ENCODE peak calls at places on chromosomes 3 and 15, in seven cellular contexts. One of them, this sample, is unnamed. For H3K4me1, the result is how much of the 10 kb centered on the place peaks cover.

GRCh38 chr3:89113887-89114840 is 6.7 kb downstream of the EPHA3 start:
- DNase-seq in IMR-90: peak
- DNase-seq in keratinocyte: no peak
- DNase-seq in heart left ventricle: peak
- DNase-seq in aorta: peak
- DNase-seq in A549: no peak
- DNase-seq in right lobe of liver: peak
- DNase-seq in this sample: peak

GRCh38 chr3:101124125-101124524 is 130.9 kb upstream of the ABI3BP start:
- DNase-seq in aorta: no peak
- DNase-seq in IMR-90: peak
- DNase-seq in heart left ventricle: no peak
- DNase-seq in keratinocyte: no peak
- DNase-seq in right lobe of liver: no peak
- DNase-seq in A549: no peak
- DNase-seq in this sample: no peak

GRCh38 chr3:52121813-52122212 is 32.4 kb downstream of the POC1A start:
- DNase-seq in A549: no peak
- DNase-seq in aorta: peak
- DNase-seq in heart left ventricle: peak
- DNase-seq in IMR-90: no peak
- DNase-seq in right lobe of liver: no peak
- DNase-seq in keratinocyte: no peak
- DNase-seq in this sample: no peak

GRCh38 chr3:146953523-146954125 is 348.5 kb upstream of the PLSCR5 start:
- DNase-seq in aorta: no peak
- DNase-seq in heart left ventricle: no peak
- DNase-seq in A549: no peak
- DNase-seq in IMR-90: peak
- DNase-seq in keratinocyte: no peak
- DNase-seq in right lobe of liver: no peak
- DNase-seq in this sample: no peak

GRCh38 chr3:179015551-179016020 is 56.0 kb downstream of the ZMAT3 start:
- DNase-seq in A549: peak
- DNase-seq in IMR-90: peak
- DNase-seq in aorta: no peak
- DNase-seq in keratinocyte: peak
- DNase-seq in heart left ventricle: no peak
- DNase-seq in right lobe of liver: no peak
- DNase-seq in this sample: no peak

GRCh38 chr3:183253364-183253960 is 409 bp downstream of the B3GNT5 start:
- DNase-seq in aorta: peak
- DNase-seq in keratinocyte: no peak
- DNase-seq in A549: no peak
- DNase-seq in heart left ventricle: peak
- DNase-seq in right lobe of liver: peak
- DNase-seq in IMR-90: peak
- DNase-seq in this sample: peak

GRCh38 chr3:121962443-121962842 is 59.6 kb downstream of the ILDR1 start:
- DNase-seq in A549: no peak
- DNase-seq in IMR-90: no peak
- DNase-seq in heart left ventricle: no peak
- DNase-seq in aorta: no peak
- DNase-seq in keratinocyte: no peak
- DNase-seq in right lobe of liver: no peak
- DNase-seq in this sample: no peak

GRCh38 chr3:125381743-125382142 is 6.6 kb upstream of the ZNF148 start:
- DNase-seq in keratinocyte: no peak
- DNase-seq in right lobe of liver: no peak
- DNase-seq in IMR-90: peak
- DNase-seq in aorta: no peak
- DNase-seq in heart left ventricle: no peak
- DNase-seq in A549: no peak
- DNase-seq in this sample: no peak

GRCh38 chr3:46861293-46861995 is 1.8 kb downstream of the MYL3 start:
- DNase-seq in IMR-90: no peak
- DNase-seq in A549: no peak
- DNase-seq in heart left ventricle: peak
- DNase-seq in keratinocyte: no peak
- DNase-seq in aorta: peak
- DNase-seq in right lobe of liver: peak
- DNase-seq in this sample: peak

GRCh38 chr15:93563218-93563617 is 474.2 kb upstream of the RGMA start:
- DNase-seq in aorta: no peak
- DNase-seq in keratinocyte: no peak
- DNase-seq in A549: no peak
- DNase-seq in heart left ventricle: no peak
- DNase-seq in right lobe of liver: no peak
- DNase-seq in IMR-90: no peak
- DNase-seq in this sample: no peak

GRCh38 chr15:93566777-93567176 is 477.8 kb upstream of the RGMA start:
- DNase-seq in keratinocyte: peak
- DNase-seq in IMR-90: no peak
- DNase-seq in aorta: no peak
- DNase-seq in A549: no peak
- DNase-seq in right lobe of liver: no peak
- DNase-seq in heart left ventricle: no peak
- DNase-seq in this sample: no peak

DNA sequence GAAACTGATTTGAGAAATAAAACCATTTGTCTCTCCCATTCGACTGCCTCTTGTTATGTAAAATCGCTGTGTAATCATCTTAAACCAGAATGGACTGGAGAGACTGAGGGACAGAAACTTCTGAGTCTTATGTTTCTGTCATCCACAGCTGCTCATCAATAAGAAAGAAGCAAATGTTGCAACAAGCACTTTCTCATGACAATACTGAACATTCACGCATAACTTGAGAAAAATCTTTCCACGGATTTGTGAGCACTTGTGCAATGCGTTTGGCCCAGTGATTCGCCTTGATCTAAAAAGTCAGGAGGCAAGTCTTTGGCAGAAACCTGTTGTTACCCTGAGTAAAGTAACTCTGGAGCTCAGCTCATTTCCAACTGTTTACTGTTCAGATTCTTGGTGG is 473.7 kb upstream of the RGMA start:
- DNase-seq in aorta: no peak
- DNase-seq in A549: no peak
- DNase-seq in IMR-90: no peak
- DNase-seq in keratinocyte: no peak
- DNase-seq in heart left ventricle: no peak
- DNase-seq in right lobe of liver: no peak
- DNase-seq in this sample: no peak
- H3K4me1 ChIP-seq in aorta: under half
- H3K4me1 ChIP-seq in A549: under half
- H3K4me1 ChIP-seq in IMR-90: under half
- H3K4me1 ChIP-seq in keratinocyte: under half
- H3K4me1 ChIP-seq in heart left ventricle: under half
- H3K4me1 ChIP-seq in right lobe of liver: under half
- H3K4me1 ChIP-seq in this sample: under half

GRCh38 chr3:195872800-195873199 is 35.6 kb downstream of the TNK2 start:
- DNase-seq in heart left ventricle: no peak
- DNase-seq in A549: no peak
- DNase-seq in keratinocyte: no peak
- DNase-seq in IMR-90: no peak
- DNase-seq in right lobe of liver: no peak
- DNase-seq in aorta: peak
- DNase-seq in this sample: peak

GRCh38 chr3:195872097-195872496 is 36.3 kb downstream of the TNK2 start:
- DNase-seq in aorta: peak
- DNase-seq in right lobe of liver: no peak
- DNase-seq in heart left ventricle: peak
- DNase-seq in keratinocyte: no peak
- DNase-seq in A549: no peak
- DNase-seq in IMR-90: no peak
- DNase-seq in this sample: no peak

GRCh38 chr3:195875482-195876236 is 32.7 kb downstream of the TNK2 start:
- DNase-seq in heart left ventricle: peak
- DNase-seq in right lobe of liver: no peak
- DNase-seq in A549: no peak
- DNase-seq in IMR-90: no peak
- DNase-seq in aorta: no peak
- DNase-seq in keratinocyte: no peak
- DNase-seq in this sample: peak

GRCh38 chr3:195873971-195874370 is 34.4 kb downstream of the TNK2 start:
- DNase-seq in IMR-90: peak
- DNase-seq in keratinocyte: no peak
- DNase-seq in heart left ventricle: peak
- DNase-seq in aorta: no peak
- DNase-seq in A549: no peak
- DNase-seq in right lobe of liver: no peak
- DNase-seq in this sample: peak

DNA sequence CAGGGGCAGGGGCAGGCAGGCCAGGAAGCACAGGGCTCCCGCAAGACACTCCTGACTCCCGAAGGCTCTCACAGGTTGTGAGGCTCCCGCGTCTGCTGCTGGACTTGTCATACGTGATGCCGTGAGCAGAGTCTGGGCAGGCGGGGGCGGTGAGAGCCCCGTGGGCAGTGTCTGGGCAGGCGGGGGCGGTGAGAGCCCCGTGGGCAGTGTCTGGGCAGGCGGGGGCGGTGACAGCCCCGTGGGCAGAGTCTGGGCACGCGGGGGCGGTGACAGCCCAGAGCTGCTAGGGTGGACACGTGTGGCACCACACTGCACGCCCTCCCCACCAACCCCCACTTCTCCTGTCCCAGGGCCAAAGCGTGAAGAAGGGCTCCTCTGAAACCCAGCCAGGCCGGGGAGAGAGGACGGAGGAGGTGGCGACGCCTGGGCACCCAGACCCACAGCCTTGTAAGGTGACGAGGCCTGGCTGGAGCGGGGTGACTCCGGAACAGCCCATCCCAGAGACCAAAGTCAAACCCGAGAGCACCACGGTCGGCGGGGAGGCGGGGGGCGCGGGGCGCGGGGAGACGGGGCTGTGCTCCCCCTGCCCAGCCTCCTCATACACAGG is 35.0 kb downstream of the TNK2 start:
- DNase-seq in heart left ventricle: peak
- DNase-seq in keratinocyte: no peak
- DNase-seq in aorta: peak
- DNase-seq in right lobe of liver: no peak
- DNase-seq in IMR-90: no peak
- DNase-seq in A549: no peak
- DNase-seq in this sample: peak
- H3K4me1 ChIP-seq in heart left ventricle: under half
- H3K4me1 ChIP-seq in keratinocyte: under half
- H3K4me1 ChIP-seq in aorta: under half
- H3K4me1 ChIP-seq in right lobe of liver: under half
- H3K4me1 ChIP-seq in IMR-90: under half
- H3K4me1 ChIP-seq in A549: under half
- H3K4me1 ChIP-seq in this sample: under half

GRCh38 chr15:39887211-39887610 is 32.9 kb downstream of the GPR176 start:
- DNase-seq in aorta: no peak
- DNase-seq in heart left ventricle: no peak
- DNase-seq in IMR-90: no peak
- DNase-seq in right lobe of liver: no peak
- DNase-seq in keratinocyte: no peak
- DNase-seq in A549: no peak
- DNase-seq in this sample: no peak

GRCh38 chr15:39885099-39885777 is 34.8 kb downstream of the GPR176 start:
- DNase-seq in right lobe of liver: no peak
- DNase-seq in keratinocyte: no peak
- DNase-seq in IMR-90: no peak
- DNase-seq in heart left ventricle: no peak
- DNase-seq in aorta: no peak
- DNase-seq in A549: no peak
- DNase-seq in this sample: no peak

GRCh38 chr15:39888243-39888642 is 31.8 kb downstream of the GPR176 start:
- DNase-seq in aorta: no peak
- DNase-seq in keratinocyte: no peak
- DNase-seq in A549: no peak
- DNase-seq in right lobe of liver: no peak
- DNase-seq in heart left ventricle: no peak
- DNase-seq in IMR-90: no peak
- DNase-seq in this sample: no peak

GRCh38 chr15:39887832-39888231 is 32.2 kb downstream of the GPR176 start:
- DNase-seq in IMR-90: peak
- DNase-seq in heart left ventricle: no peak
- DNase-seq in A549: peak
- DNase-seq in right lobe of liver: peak
- DNase-seq in keratinocyte: no peak
- DNase-seq in aorta: no peak
- DNase-seq in this sample: no peak

GRCh38 chr15:39886418-39886817 is 33.6 kb downstream of the GPR176 start:
- DNase-seq in heart left ventricle: no peak
- DNase-seq in keratinocyte: no peak
- DNase-seq in aorta: no peak
- DNase-seq in A549: no peak
- DNase-seq in right lobe of liver: no peak
- DNase-seq in IMR-90: no peak
- DNase-seq in this sample: no peak
- H3K4me1 ChIP-seq in heart left ventricle: under half
- H3K4me1 ChIP-seq in keratinocyte: under half
- H3K4me1 ChIP-seq in aorta: under half
- H3K4me1 ChIP-seq in A549: under half
- H3K4me1 ChIP-seq in right lobe of liver: under half
- H3K4me1 ChIP-seq in IMR-90: under half
- H3K4me1 ChIP-seq in this sample: under half

GRCh38 chr3:29694783-29695182 is 413.9 kb downstream of the RBMS3 start:
- DNase-seq in A549: peak
- DNase-seq in right lobe of liver: no peak
- DNase-seq in keratinocyte: peak
- DNase-seq in IMR-90: peak
- DNase-seq in aorta: no peak
- DNase-seq in heart left ventricle: no peak
- DNase-seq in this sample: no peak
- H3K4me1 ChIP-seq in A549: half or more
- H3K4me1 ChIP-seq in right lobe of liver: under half
- H3K4me1 ChIP-seq in keratinocyte: under half
- H3K4me1 ChIP-seq in IMR-90: under half
- H3K4me1 ChIP-seq in aorta: under half
- H3K4me1 ChIP-seq in heart left ventricle: under half
- H3K4me1 ChIP-seq in this sample: under half